ENCODE peak calls at places on chromosomes 16 and 17, in seven cellular contexts. C is tibial nerve, S is lower leg skin, P is heart left ventricle, D is K562, Q is ovary, N is breast epithelium. Y is an unnamed sample.

GRCh38 chr17:604719-605118 is 109.9 kb downstream of the VPS53 start:
- DNase-seq in C (no peak), S (no peak), P (no peak), D (no peak), Q (no peak), N (no peak), Y (no peak)

GRCh38 chr17:49602783-49603182 is 27.1 kb downstream of the NXPH3 start:
- DNase-seq in C (no peak), S (no peak), P (no peak), D (no peak), Q (no peak), N (no peak), Y (no peak)

GRCh38 chr17:69696645-69697044 is 282.1 kb downstream of the MAP2K6 start:
- DNase-seq in C (no peak), S (no peak), P (no peak), D (no peak), Q (no peak), N (no peak), Y (no peak)

GRCh38 chr16:64356267-64356666 is 765.6 kb downstream of the CDH11 start:
- DNase-seq in C (no peak), S (no peak), P (no peak), D (no peak), Q (no peak), N (no peak), Y (peak; percentile 5)

GRCh38 chr16:31148281-31148728 is 1.6 kb downstream of the PRSS36 start:
- DNase-seq in C (no peak), S (no peak), P (no peak), D (peak; percentile 93), Q (no peak), N (no peak), Y (no peak)

GRCh38 chr17:36837616-36838272 is 99.5 kb upstream of the LHX1 start:
- DNase-seq in C (no peak), S (no peak), P (no peak), D (no peak), Q (no peak), N (no peak), Y (no peak)

GRCh38 chr17:1769826-1770477 is 8.1 kb downstream of the SERPINF1 start:
- DNase-seq in C (no peak), S (peak; percentile 62), P (no peak), D (no peak), Q (no peak), N (peak; percentile 69), Y (no peak)

GRCh38 chr17:1123397-1124237 is 56.2 kb downstream of the ABR start:
- DNase-seq in C (no peak), S (no peak), P (no peak), D (no peak), Q (no peak), N (no peak), Y (no peak)

GRCh38 chr16:47060596-47060995 is 83.1 kb downstream of the NETO2 start:
- DNase-seq in C (no peak), S (no peak), P (no peak), D (no peak), Q (no peak), N (no peak), Y (no peak)

GRCh38 chr17:61619493-61619892 is 28.5 kb upstream of the NACA2 start:
- DNase-seq in C (no peak), S (no peak), P (no peak), D (no peak), Q (no peak), N (no peak), Y (no peak)

GRCh38 chr17:64781394-64781793 is 119.3 kb upstream of the SMURF2 start:
- DNase-seq in C (no peak), S (peak; percentile 61), P (peak; percentile 82), D (no peak), Q (no peak), N (peak; percentile 73), Y (no peak)

GRCh38 chr17:79913896-79914812 is 74.9 kb upstream of the CBX4 start:
- DNase-seq in C (no peak), S (no peak), P (peak; percentile 16), D (no peak), Q (no peak), N (no peak), Y (no peak)

GRCh38 chr17:27526603-27527002 is 70.4 kb downstream of the KSR1 start:
- DNase-seq in C (no peak), S (no peak), P (no peak), D (peak; percentile 70), Q (peak; percentile 53), N (no peak), Y (no peak)

GRCh38 chr17:13346081-13346533 is 255.6 kb downstream of the HS3ST3A1 start:
- DNase-seq in C (no peak), S (no peak), P (no peak), D (no peak), Q (no peak), N (no peak), Y (peak; percentile 33)

GRCh38 chr17:36731806-36732205 is 130.4 kb downstream of the MRM1 start:
- DNase-seq in C (no peak), S (no peak), P (no peak), D (no peak), Q (no peak), N (no peak), Y (no peak)

GRCh38 chr16:85974428-85975375 is 75.7 kb downstream of the IRF8 start:
- DNase-seq in C (no peak), S (no peak), P (no peak), D (no peak), Q (no peak), N (no peak), Y (no peak)

GRCh38 chr17:62966426-62967110 is 533 bp downstream of the TANC2 start:
- DNase-seq in C (peak; percentile 25), S (peak; percentile 16), P (no peak), D (no peak), Q (no peak), N (no peak), Y (peak; percentile 45)

GRCh38 chr17:1126327-1126726 is 53.5 kb downstream of the ABR start:
- DNase-seq in C (no peak), S (no peak), P (no peak), D (no peak), Q (no peak), N (no peak), Y (no peak)

GRCh38 chr17:63309021-63309420 is 137.1 kb downstream of the CYB561 start:
- DNase-seq in C (no peak), S (no peak), P (no peak), D (no peak), Q (no peak), N (no peak), Y (no peak)

GRCh38 chr16:8519179-8519578 is 71.1 kb downstream of the TMEM114 start:
- DNase-seq in C (no peak), S (no peak), P (no peak), D (no peak), Q (no peak), N (no peak), Y (no peak)
- TF ChIP-seq POLR2A in C (no peak), S (no peak), P (no peak), D (no peak), Q (no peak), N (no peak), Y (no peak)

DNA sequence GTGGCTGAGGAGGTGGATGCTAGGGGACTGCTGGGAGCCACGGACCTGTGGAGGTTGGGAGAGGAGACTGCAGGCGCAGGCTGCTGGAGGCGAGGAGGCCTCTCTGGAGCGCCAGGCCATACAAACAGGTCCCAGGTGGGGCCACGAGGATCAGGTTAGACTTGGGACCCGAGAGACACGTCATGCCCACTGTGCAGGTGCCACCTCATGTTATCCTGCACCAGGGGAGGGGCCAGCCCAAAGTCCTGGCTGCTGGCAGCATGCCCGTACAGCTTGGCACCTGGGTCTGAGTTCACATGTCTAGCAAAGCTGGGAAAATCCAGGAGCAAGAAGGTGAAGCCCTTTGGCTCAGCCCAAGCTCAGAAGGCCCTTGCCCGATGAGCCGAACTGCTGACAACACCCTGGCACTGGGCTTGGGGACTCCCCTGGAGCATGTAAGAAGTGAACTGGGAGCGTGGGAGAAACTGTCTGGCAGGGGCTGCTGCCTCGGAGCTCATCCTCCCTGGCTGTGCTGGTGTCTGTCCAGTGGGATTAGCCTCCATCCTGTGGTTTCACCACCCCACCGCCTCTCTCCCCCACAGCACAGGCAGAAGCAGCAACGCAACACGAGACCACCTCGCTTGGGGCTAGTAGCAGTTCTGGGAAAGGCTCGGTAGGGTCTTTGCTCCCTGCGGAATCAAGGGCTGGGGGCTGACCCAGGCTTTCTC is 5.3 kb downstream of the ARHGDIA start:
- DNase-seq in C (no peak), S (no peak), P (no peak), D (no peak), Q (no peak), N (no peak), Y (no peak)
- TF ChIP-seq POLR2A in C (no peak), S (no peak), P (no peak), D (no peak), Q (no peak), N (no peak), Y (no peak)

GRCh38 chr17:46773676-46774075 is 44.8 kb downstream of the WNT3 start:
- DNase-seq in C (no peak), S (no peak), P (peak; percentile 15), D (no peak), Q (no peak), N (no peak), Y (no peak)

GRCh38 chr17:46772879-46773620 is 45.4 kb downstream of the WNT3 start:
- DNase-seq in C (no peak), S (no peak), P (no peak), D (no peak), Q (no peak), N (no peak), Y (no peak)

GRCh38 chr17:46771601-46772012 is 46.9 kb downstream of the WNT3 start:
- DNase-seq in C (no peak), S (no peak), P (peak; percentile 35), D (peak; percentile 89), Q (no peak), N (no peak), Y (peak; percentile 73)

GRCh38 chr17:46770818-46771600 is 47.5 kb downstream of the WNT3 start:
- DNase-seq in C (no peak), S (no peak), P (peak; percentile 50), D (peak; percentile 88), Q (no peak), N (no peak), Y (no peak)

GRCh38 chr17:46772013-46772878 is 46.2 kb downstream of the WNT3 start:
- DNase-seq in C (no peak), S (no peak), P (peak; percentile 52), D (no peak), Q (no peak), N (no peak), Y (peak; percentile 79)
- TF ChIP-seq POLR2A in C (no peak), S (no peak), P (no peak), D (peak; percentile 55), Q (no peak), N (no peak), Y (no peak)

GRCh38 chr16:81708459-81709368 is 70.4 kb upstream of the PLCG2 start:
- DNase-seq in C (no peak), S (no peak), P (no peak), D (no peak), Q (no peak), N (no peak), Y (no peak)

GRCh38 chr16:81706327-81707295 is 72.5 kb upstream of the PLCG2 start:
- DNase-seq in C (no peak), S (no peak), P (no peak), D (no peak), Q (no peak), N (no peak), Y (no peak)

GRCh38 chr16:81705261-81705660 is 73.8 kb upstream of the PLCG2 start:
- DNase-seq in C (no peak), S (no peak), P (no peak), D (no peak), Q (no peak), N (no peak), Y (no peak)

GRCh38 chr16:81709369-81709900 is 69.7 kb upstream of the PLCG2 start:
- DNase-seq in C (no peak), S (no peak), P (no peak), D (no peak), Q (no peak), N (no peak), Y (no peak)

GRCh38 chr16:81707411-81708321 is 71.4 kb upstream of the PLCG2 start:
- DNase-seq in C (no peak), S (no peak), P (no peak), D (no peak), Q (peak; percentile 64), N (no peak), Y (peak; percentile 41)
- TF ChIP-seq POLR2A in C (no peak), S (no peak), P (no peak), D (no peak), Q (no peak), N (no peak), Y (no peak)

Y was measured in H54.